ENCODE peak calls at places on chromosomes 12 and 14, in ten cellular contexts. G is left ventricle myocardium inferior; E is stimulated activated CD8-positive, alpha-beta memory T cell treated with anti-CD3 and anti-CD28 coated beads, Interleukin-15, amount 100 ng/mL, for 48 hours; F is M059J; C is GM23338; K is GM06990; D is fibroblast of mammary gland; Z is sigmoid colon; W is NCI-H1417; T is IMR-90. L is an unnamed sample.

GRCh38 chr12:56116267-56117081 is at the start of gene RPL41:
- DNase-seq in K (peak; percentile 93), G (peak; percentile 95), T (peak; percentile 91), Z (peak; percentile 98), D (peak; percentile 92), E (peak; percentile 87), W (peak; percentile 99), F (peak; percentile 91), C (peak; percentile 97), L (peak; percentile 94)

GRCh38 chr12:64923536-64923935 is 99.1 kb downstream of the TBC1D30 start:
- DNase-seq in G (no peak), T (no peak), D (no peak), W (no peak), K (peak; percentile 4), E (no peak), F (no peak), C (no peak), Z (no peak), L (no peak)

GRCh38 chr14:61033024-61033423 is 52.0 kb downstream of the SLC38A6 start:
- DNase-seq in Z (no peak), K (no peak), F (no peak), E (no peak), C (no peak), D (peak; percentile 65), W (no peak), T (no peak), G (no peak), L (no peak)

GRCh38 chr12:67758119-67758873 is 109.8 kb downstream of the DYRK2 start:
- DNase-seq in Z (no peak), T (no peak), E (no peak), W (no peak), K (peak; percentile 25), G (no peak), D (no peak), C (no peak), F (no peak), L (no peak)

GRCh38 chr12:107990325-107990724 is 138.8 kb upstream of the WSCD2 start:
- DNase-seq in K (no peak), F (peak; percentile 10), Z (no peak), D (peak; percentile 22), G (peak; percentile 16), E (no peak), C (peak; percentile 91), T (no peak), W (peak; percentile 54), L (peak; percentile 40)

GRCh38 chr12:55068416-55069010 is 48.7 kb downstream of the NEUROD4 start:
- DNase-seq in K (no peak), T (peak; percentile 43), E (no peak), C (peak; percentile 93), Z (no peak), F (peak; percentile 41), G (no peak), D (peak; percentile 64), W (peak; percentile 82), L (no peak)

GRCh38 chr12:51954465-51955361 is 3.2 kb downstream of the ACVR1B start:
- DNase-seq in T (no peak), W (peak; percentile 44), D (peak; percentile 57), G (no peak), E (no peak), C (no peak), K (no peak), F (no peak), Z (no peak), L (no peak)

GRCh38 chr12:93924367-93924766 is 224.0 kb upstream of the PLXNC1 start:
- DNase-seq in Z (no peak), C (no peak), K (no peak), F (no peak), G (no peak), D (no peak), E (no peak), W (no peak), T (no peak), L (no peak)

GRCh38 chr12:115963030-115963480 is 314.4 kb downstream of the MED13L start:
- DNase-seq in T (peak; percentile 78), D (peak; percentile 69), G (no peak), W (no peak), K (no peak), C (no peak), Z (no peak), E (no peak), F (peak; percentile 81), L (no peak)

GRCh38 chr14:92991536-92991935 is 68.6 kb downstream of the CHGA start:
- DNase-seq in F (no peak), W (no peak), Z (no peak), C (no peak), G (peak; percentile 11), K (no peak), E (no peak), D (no peak), T (no peak), L (no peak)

GRCh38 chr12:61504396-61505115 is 755.6 kb upstream of the USP15 start:
- DNase-seq in E (no peak), C (peak; percentile 65), Z (no peak), W (peak; percentile 83), K (no peak), D (no peak), F (no peak), G (no peak), T (no peak), L (no peak)

GRCh38 chr12:54974281-54974680 is 10.3 kb downstream of the TESPA1 start:
- DNase-seq in G (no peak), W (no peak), T (no peak), F (no peak), D (no peak), K (no peak), Z (no peak), C (peak; percentile 39), E (no peak), L (no peak)

GRCh38 chr12:1864456-1864855 is 44.1 kb downstream of the LRTM2 start:
- DNase-seq in W (no peak), T (no peak), E (no peak), Z (no peak), D (no peak), G (no peak), F (no peak), C (no peak), K (no peak), L (no peak)

GRCh38 chr14:91606851-91607250 is 96.7 kb upstream of the PPP4R3A start:
- DNase-seq in E (no peak), Z (no peak), W (no peak), G (no peak), K (no peak), F (no peak), D (peak; percentile 45), C (no peak), T (no peak), L (no peak)

GRCh38 chr12:69502342-69503081 is 32.3 kb downstream of the FRS2 start:
- DNase-seq in W (no peak), F (peak; percentile 80), T (no peak), E (no peak), G (no peak), Z (no peak), K (no peak), D (peak; percentile 34), C (no peak), L (no peak)

GRCh38 chr14:105448706-105449111 is 25.9 kb upstream of the CRIP2 start:
- DNase-seq in K (peak; percentile 51), D (peak; percentile 58), C (peak; percentile 88), E (peak; percentile 36), T (peak; percentile 47), W (peak; percentile 27), Z (peak; percentile 88), F (peak; percentile 12), G (peak; percentile 80), L (peak; percentile 77)

GRCh38 chr12:111328138-111328537 is 40.8 kb downstream of the PHETA1 start:
- DNase-seq in F (no peak), K (no peak), Z (no peak), C (no peak), G (no peak), W (no peak), T (no peak), D (no peak), E (no peak), L (no peak)

GRCh38 chr14:59018460-59018859 is 170.0 kb upstream of the DAAM1 start:
- DNase-seq in Z (no peak), G (no peak), E (no peak), D (no peak), W (no peak), T (no peak), F (no peak), K (no peak), C (peak; percentile 37), L (no peak)

GRCh38 chr12:22562187-22563028 is 18.1 kb upstream of the C2CD5 start:
- DNase-seq in C (no peak), F (no peak), K (no peak), D (no peak), E (no peak), T (no peak), G (no peak), Z (no peak), W (peak; percentile 78), L (no peak)